ENCODE peak calls at places on chromosome 1, in five cellular contexts. O, R, X, P and V are unnamed samples.

GRCh38 chr1:59443355-59443754 is 146.5 kb downstream of the FGGY start:
- DNase-seq in O (no peak), R (no peak), X (no peak), P (peak; percentile 81), V (no peak)

GRCh38 chr1:183807549-183808168 is 2.7 kb downstream of the RGL1 start:
- DNase-seq in O (no peak), R (no peak), X (peak; percentile 73), P (peak; percentile 73), V (peak; percentile 83)

GRCh38 chr1:162252209-162252608 is 124.4 kb downstream of the SPATA46 start:
- DNase-seq in O (no peak), R (no peak), X (no peak), P (no peak), V (no peak)

GRCh38 chr1:160836981-160837557 is 25.6 kb downstream of the CD244 start:
- DNase-seq in O (no peak), R (no peak), X (peak; percentile 52), P (no peak), V (no peak)

GRCh38 chr1:201371841-201372240 is 5.6 kb downstream of the TNNT2 start:
- DNase-seq in O (no peak), R (no peak), X (no peak), P (no peak), V (no peak)

GRCh38 chr1:151458936-151459330 is 361 bp downstream of the POGZ start:
- DNase-seq in O (peak; percentile 35), R (no peak), X (peak; percentile 70), P (peak; percentile 69), V (peak; percentile 74)

GRCh38 chr1:157084720-157085119 is 14.9 kb downstream of the ETV3L start:
- DNase-seq in O (no peak), R (no peak), X (no peak), P (no peak), V (no peak)

GRCh38 chr1:212225871-212226302 is 59.3 kb upstream of the PPP2R5A start:
- DNase-seq in O (no peak), R (no peak), X (no peak), P (no peak), V (no peak)

GRCh38 chr1:107782192-107782845 is 182.7 kb downstream of the VAV3 start:
- DNase-seq in O (peak; percentile 71), R (no peak), X (peak; percentile 26), P (peak; percentile 76), V (peak; percentile 26)

GRCh38 chr1:192161974-192162373 is 3.7 kb downstream of the RGS18 start:
- DNase-seq in O (no peak), R (no peak), X (no peak), P (no peak), V (no peak)

GRCh38 chr1:21219674-21220073 is 43.0 kb upstream of the EIF4G3 start:
- DNase-seq in O (no peak), R (no peak), X (no peak), P (no peak), V (no peak)

GRCh38 chr1:230867119-230867902 is 1.0 kb downstream of the C1orf198 start:
- DNase-seq in O (peak; percentile 39), R (no peak), X (no peak), P (peak; percentile 61), V (peak; percentile 6)

GRCh38 chr1:211497489-211498045 is 5.6 kb upstream of the RD3 start:
- DNase-seq in O (no peak), R (no peak), X (no peak), P (peak; percentile 44), V (no peak)

GRCh38 chr1:109312978-109313775 is 6.4 kb upstream of the MYBPHL start:
- DNase-seq in O (no peak), R (no peak), X (no peak), P (no peak), V (no peak)

GRCh38 chr1:116763787-116764465 is 9.7 kb downstream of the CD2 start:
- DNase-seq in O (peak; percentile 5), R (no peak), X (peak; percentile 31), P (peak; percentile 53), V (no peak)
- H2AFZ ChIP-seq in O (no peak overlapping the region), R (no peak overlapping the region), X (no peak overlapping the region), P (no peak overlapping the region), V (no peak overlapping the region)

GRCh38 chr1:225827076-225827475 is 17.2 kb downstream of the EPHX1 start:
- DNase-seq in O (no peak), R (no peak), X (no peak), P (no peak), V (no peak)

GRCh38 chr1:225823811-225824261 is 13.9 kb downstream of the EPHX1 start:
- DNase-seq in O (no peak), R (no peak), X (no peak), P (no peak), V (no peak)

GRCh38 chr1:225825078-225825477 is 15.2 kb downstream of the EPHX1 start:
- DNase-seq in O (no peak), R (no peak), X (no peak), P (no peak), V (no peak)

GRCh38 chr1:225824522-225824921 is 14.6 kb downstream of the EPHX1 start:
- DNase-seq in O (no peak), R (no peak), X (no peak), P (no peak), V (no peak)

DNA sequence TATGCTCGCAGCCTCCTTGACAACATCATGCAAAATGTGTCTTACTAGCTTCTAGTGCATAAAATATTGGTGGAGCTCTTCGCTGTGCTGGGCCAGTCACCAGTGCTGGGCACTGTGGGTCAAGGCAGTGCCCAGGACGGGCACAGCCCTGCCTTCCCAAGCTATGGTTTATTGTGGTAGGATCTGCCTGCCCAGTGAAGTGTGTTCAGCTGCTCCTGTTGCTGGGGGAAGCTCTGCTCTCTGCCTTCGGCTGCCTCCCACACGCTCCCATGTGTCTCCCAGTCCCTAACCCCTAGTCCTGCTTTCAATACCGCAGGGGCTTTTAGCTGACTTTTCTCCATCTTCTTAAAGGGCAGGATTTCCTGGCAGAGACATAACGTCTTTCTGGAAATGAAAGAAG is 15.7 kb downstream of the EPHX1 start:
- DNase-seq in O (no peak), R (no peak), X (no peak), P (no peak), V (no peak)
- H3K9ac ChIP-seq in O (no peak overlapping the region), R (no peak overlapping the region), X (no peak overlapping the region), P (no peak overlapping the region), V (no peak overlapping the region)

GRCh38 chr1:89529196-89529595 is 4.6 kb downstream of the LRRC8B start:
- DNase-seq in O (no peak), R (no peak), X (no peak), P (no peak), V (no peak)
- H2AFZ ChIP-seq in O (no peak overlapping the region), R (no peak overlapping the region), X (no peak overlapping the region), P (no peak overlapping the region), V (no peak overlapping the region)

DNA sequence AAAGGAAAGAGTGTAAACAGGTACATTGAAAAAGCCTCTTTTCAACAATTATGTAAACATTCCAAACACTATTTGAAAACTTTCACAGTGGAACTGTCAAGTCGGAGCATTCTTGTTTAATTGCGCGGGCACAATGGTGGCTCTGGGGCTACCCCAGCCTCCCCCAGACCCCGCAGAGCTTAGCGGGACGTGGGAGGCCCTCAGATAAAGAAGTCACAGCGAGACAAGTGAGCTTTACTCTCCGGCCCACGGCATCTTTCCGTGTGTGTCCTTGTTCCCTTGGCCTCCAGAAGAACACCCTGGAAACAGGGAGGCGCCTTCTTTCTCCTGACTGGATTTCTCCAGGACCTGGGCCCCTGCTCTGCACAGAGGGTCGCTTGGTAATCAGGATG is 382.8 kb downstream of the RRAGC start:
- DNase-seq in O (no peak), R (no peak), X (no peak), P (no peak), V (no peak)
- H3K9ac ChIP-seq in O (no peak overlapping the region), R (no peak overlapping the region), X (peak overlapping the region; percentile 92), P (no peak overlapping the region), V (no peak overlapping the region)

GRCh38 chr1:14521602-14522001 is 76.9 kb upstream of the KAZN start:
- DNase-seq in O (no peak), R (no peak), X (no peak), P (no peak), V (no peak)
- H2AFZ ChIP-seq in O (no peak overlapping the region), R (no peak overlapping the region), X (no peak overlapping the region), P (no peak overlapping the region), V (no peak overlapping the region)

DNA sequence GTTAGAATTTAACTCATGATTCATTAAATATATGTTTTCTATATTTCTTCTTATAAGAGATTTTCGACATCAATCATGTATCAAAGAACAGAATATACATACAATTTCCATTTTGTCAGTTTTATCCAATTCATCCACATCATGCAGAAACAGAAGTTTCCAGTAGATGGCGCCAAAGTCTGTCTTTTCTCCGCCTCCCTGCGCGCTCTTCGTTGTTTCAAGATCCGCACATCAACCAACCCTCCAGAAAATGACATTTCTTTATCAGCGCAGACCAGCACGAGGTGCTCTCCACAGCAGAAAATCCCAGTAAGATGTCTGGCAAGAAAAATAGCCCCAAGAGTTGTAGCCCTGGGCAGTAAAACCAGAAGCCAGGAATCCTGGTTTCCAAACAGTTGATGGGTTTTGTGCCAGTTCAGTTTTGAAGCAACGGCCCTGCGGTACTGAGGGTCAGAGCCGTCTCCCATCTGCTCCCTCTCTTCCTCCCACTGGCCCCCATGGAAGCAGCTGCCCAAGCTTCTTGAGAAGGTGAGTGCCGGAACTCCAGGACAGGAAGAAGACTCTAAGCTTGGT is 38.6 kb upstream of the GPR137B start:
- DNase-seq in O (peak; percentile 73), R (no peak), X (peak; percentile 56), P (peak; percentile 63), V (peak; percentile 29)
- H3K9ac ChIP-seq in O (no peak overlapping the region), R (no peak overlapping the region), X (no peak overlapping the region), P (no peak overlapping the region), V (no peak overlapping the region)

GRCh38 chr1:102772831-102773230 is 335.5 kb downstream of the COL11A1 start:
- DNase-seq in O (no peak), R (no peak), X (no peak), P (peak; percentile 41), V (no peak)
- H2AFZ ChIP-seq in O (no peak overlapping the region), R (no peak overlapping the region), X (no peak overlapping the region), P (no peak overlapping the region), V (no peak overlapping the region)